ENCODE peak calls at places on chromosomes 6 and 20, in nine cellular contexts. N is activated CD8-positive, alpha-beta memory T cell treated with anti-CD3 and anti-CD28 coated beads, Interleukin-2, amount 50 U/mL, for 48 hours; L is anterior cingulate cortex; J is neural crest cell; V is germinal center; P is GM03348; C is foreskin keratinocyte; H is T-helper 9 cell; I is NCI-H2081. B is an unnamed sample.
A peak's percentile ranks its signal among the peaks of the same experiment; 100 is the strongest.

GRCh38 chr6:87401832-87402231 is 5.9 kb upstream of the CFAP206 start:
- DNase-seq in N (no peak), L (no peak), J (no peak), V (no peak), P (no peak), C (no peak), H (no peak), I (no peak), B (no peak)

GRCh38 chr20:59105581-59105980 is 58.0 kb upstream of the ZNF831 start:
- DNase-seq in N (no peak), L (no peak), J (no peak), V (no peak), P (no peak), C (no peak), H (no peak), I (no peak), B (no peak)

GRCh38 chr6:166573456-166574216 is 12.8 kb downstream of the RAMACL start:
- DNase-seq in N (no peak), L (no peak), J (no peak), V (no peak), P (no peak), C (no peak), H (no peak), I (no peak), B (no peak)

GRCh38 chr6:55469829-55470438 is 109.1 kb downstream of the HMGCLL1 start:
- DNase-seq in N (no peak), L (no peak), J (no peak), V (no peak), P (no peak), C (no peak), H (no peak), I (peak; percentile 9), B (no peak)

GRCh38 chr6:125201961-125202729 is 48.6 kb downstream of the TPD52L1 start:
- DNase-seq in N (no peak), L (no peak), J (no peak), V (no peak), P (peak; percentile 58), C (peak; percentile 94), H (no peak), I (no peak), B (no peak)

GRCh38 chr6:116251568-116252384 is 2.1 kb downstream of the TSPYL4 start:
- DNase-seq in N (no peak), L (no peak), J (no peak), V (no peak), P (peak; percentile 74), C (peak; percentile 77), H (no peak), I (no peak), B (no peak)

GRCh38 chr6:54440549-54440948 is 132.3 kb downstream of the TINAG start:
- DNase-seq in N (no peak), L (no peak), J (no peak), V (no peak), P (no peak), C (no peak), H (no peak), I (no peak), B (no peak)

GRCh38 chr20:45337367-45338120 is 10.7 kb downstream of the SDC4 start:
- DNase-seq in N (no peak), L (no peak), J (no peak), V (no peak), P (peak; percentile 94), C (peak; percentile 81), H (no peak), I (no peak), B (no peak)

GRCh38 chr6:14510038-14510437 is 392.5 kb downstream of the CD83 start:
- DNase-seq in N (no peak), L (no peak), J (no peak), V (no peak), P (no peak), C (no peak), H (no peak), I (no peak), B (no peak)

GRCh38 chr6:72788188-72788587 is 166.3 kb downstream of the KCNQ5 start:
- DNase-seq in N (no peak), L (no peak), J (no peak), V (no peak), P (peak; percentile 51), C (peak; percentile 91), H (no peak), I (no peak), B (no peak)

GRCh38 chr6:113821445-113821844 is 35.7 kb upstream of the MARCKS start:
- DNase-seq in N (no peak), L (no peak), J (no peak), V (no peak), P (no peak), C (no peak), H (no peak), I (no peak), B (no peak)

GRCh38 chr6:30493643-30494250 is 4.4 kb downstream of the HLA-E start:
- DNase-seq in N (peak; percentile 81), L (no peak), J (no peak), V (no peak), P (no peak), C (no peak), H (no peak), I (no peak), B (peak; percentile 79)